ENCODE peak calls at places on chromosomes 5 and 9, in four cellular contexts. G is GM23248, F is H1, T is fibroblast of lung. Q is an unnamed sample.

GRCh38 chr9:121927081-121927480 is 166.0 kb downstream of the TTLL11 start:
- DNase-seq in F (no peak), T (no peak), G (no peak), Q (no peak)

GRCh38 chr9:14400658-14400995 is 86.7 kb upstream of the NFIB start:
- DNase-seq in T (peak), G (peak), F (peak), Q (no peak)

GRCh38 chr9:133112361-133113026 is 8.5 kb downstream of the RALGDS start:
- DNase-seq in T (no peak), F (no peak), G (no peak), Q (no peak)

GRCh38 chr9:137672907-137673791 is 54.3 kb downstream of the EHMT1 start:
- DNase-seq in T (peak), G (peak), F (no peak), Q (peak)

GRCh38 chr5:93225748-93226147 is 355.3 kb downstream of the NR2F1-AS1 start:
- DNase-seq in F (no peak), T (no peak), G (no peak), Q (no peak)

GRCh38 chr9:137114220-137114612 is 317 bp downstream of the DPP7 start:
- DNase-seq in F (no peak), T (no peak), G (peak), Q (no peak)

GRCh38 chr9:16532681-16533450 is 337.6 kb downstream of the BNC2 start:
- DNase-seq in F (no peak), T (peak), G (peak), Q (peak)

GRCh38 chr5:82917584-82917983 is 159.6 kb downstream of the TMEM167A start:
- DNase-seq in G (no peak), T (no peak), F (no peak), Q (no peak)

GRCh38 chr9:37988041-37988440 is 81.0 kb downstream of the SHB start:
- DNase-seq in T (no peak), F (no peak), G (no peak), Q (no peak)

GRCh38 chr5:59724482-59725392 is 168.8 kb downstream of the PDE4D start:
- DNase-seq in F (peak), G (peak), T (peak), Q (no peak)

GRCh38 chr5:139668064-139668880 is 20.1 kb downstream of the CXXC5 start:
- DNase-seq in T (peak), F (no peak), G (peak), Q (no peak)

GRCh38 chr9:37903581-37903830 is 421 bp downstream of the SLC25A51 start:
- DNase-seq in T (no peak), F (no peak), G (peak), Q (no peak)

GRCh38 chr9:133771486-133772482 is 33.6 kb upstream of the SARDH start:
- DNase-seq in T (no peak), G (no peak), F (no peak), Q (no peak)

GRCh38 chr5:122738088-122738487 is 36.8 kb upstream of the SNX2 start:
- DNase-seq in F (no peak), T (no peak), G (no peak), Q (peak)

GRCh38 chr9:73116030-73116429 is 35.6 kb upstream of the ANXA1 start:
- DNase-seq in F (no peak), G (peak), T (peak), Q (no peak)

GRCh38 chr5:75509956-75510355 is 1.5 kb downstream of the CERT1 start:
- DNase-seq in F (no peak), T (peak), G (peak), Q (no peak)

GRCh38 chr5:102807878-102808502 is 52.9 kb downstream of the PAM start:
- DNase-seq in T (peak), F (no peak), G (peak), Q (no peak)

GRCh38 chr5:416636-416960 is 26.4 kb upstream of the EXOC3 start:
- DNase-seq in F (no peak), T (no peak), G (no peak), Q (no peak)

GRCh38 chr9:113682297-113682771 is 193.8 kb upstream of the ZNF618 start:
- DNase-seq in F (peak), T (peak), G (peak), Q (peak)

GRCh38 chr5:15834596-15835245 is 334.7 kb downstream of the FBXL7 start:
- DNase-seq in F (no peak), T (peak), G (peak), Q (no peak)

GRCh38 chr5:137264041-137264440 is 235.1 kb downstream of the SPOCK1 start:
- DNase-seq in T (peak), G (peak), F (no peak), Q (no peak)

GRCh38 chr5:120655828-120656435 is 191.8 kb downstream of the PRR16 start:
- DNase-seq in F (peak), G (peak), T (peak), Q (no peak)

GRCh38 chr5:151270599-151270998 is 17.6 kb downstream of the GM2A start:
- DNase-seq in F (no peak), T (peak), G (peak), Q (no peak)

GRCh38 chr9:93216072-93216364 is 32.1 kb downstream of the WNK2 start:
- DNase-seq in G (no peak), F (no peak), T (no peak), Q (no peak)

GRCh38 chr5:1751864-1752822 is 47.5 kb downstream of the MRPL36 start:
- DNase-seq in G (no peak), T (no peak), F (no peak), Q (no peak)

GRCh38 chr5:129906177-129906887 is 2.1 kb downstream of the CHSY3 start:
- DNase-seq in F (peak), T (peak), G (peak), Q (no peak)

DNA sequence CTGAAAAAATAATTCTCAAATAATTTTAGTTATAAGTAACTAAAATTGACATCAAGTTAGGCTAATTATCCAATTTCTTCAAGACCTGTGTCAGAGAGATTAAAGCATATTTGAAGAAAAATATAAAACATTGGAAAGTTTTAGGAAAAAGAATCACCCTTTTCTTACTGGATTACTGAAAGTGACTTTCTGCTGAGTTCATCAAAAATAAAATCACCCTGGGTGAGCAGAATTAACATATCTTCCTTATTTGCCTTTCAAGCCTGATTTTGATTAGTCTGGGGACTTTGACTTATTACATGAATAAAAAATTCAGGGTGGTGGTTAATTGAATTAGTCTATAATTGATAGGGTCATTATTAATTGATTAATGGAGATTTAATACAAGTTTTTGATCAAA is 252.3 kb upstream of the HAPLN1 start:
- DNase-seq in G (no peak), T (no peak), F (no peak), Q (no peak)
- H3K9ac ChIP-seq in G (no peak), T (no peak), F (no peak), Q (no peak)

DNA sequence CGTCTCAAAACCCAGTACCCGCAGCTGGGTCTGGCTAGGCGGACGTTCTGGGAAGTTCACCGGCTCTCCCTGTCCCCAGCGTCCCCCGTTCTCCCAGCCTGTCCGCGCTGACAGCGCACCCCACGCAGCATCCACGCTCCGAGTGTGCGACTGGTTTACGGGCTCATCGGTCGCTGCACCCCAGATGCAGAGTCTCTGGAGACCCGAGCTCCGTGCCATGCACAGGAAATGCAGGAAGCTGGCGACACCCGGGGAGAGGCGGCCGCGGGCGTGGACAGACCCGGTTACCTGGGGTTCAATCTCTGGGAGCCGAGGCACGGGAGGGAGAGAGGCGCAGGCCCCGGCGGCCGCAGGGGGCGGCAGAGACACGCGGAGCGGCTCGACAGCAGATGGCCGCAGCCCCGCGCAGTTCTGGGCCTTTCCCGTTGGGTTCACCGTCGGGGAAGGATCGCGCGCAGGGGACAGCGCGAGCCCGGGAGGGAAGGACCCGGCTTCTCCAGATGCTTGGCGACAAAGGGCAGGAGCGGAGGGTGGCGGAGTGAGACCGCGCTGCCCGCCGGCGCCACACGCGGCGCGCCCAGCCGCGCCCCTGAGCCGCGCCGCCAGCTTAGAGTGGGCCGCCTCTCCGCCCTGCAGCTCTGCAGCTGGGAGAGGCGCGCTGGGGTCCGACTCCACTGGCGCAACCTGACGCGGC is 558 bp downstream of the SHROOM1 start:
- DNase-seq in T (peak), F (peak), G (peak), Q (no peak)
- TF ChIP-seq EZH2 in T (no peak), F (peak), G (no peak), Q (peak)

DNA sequence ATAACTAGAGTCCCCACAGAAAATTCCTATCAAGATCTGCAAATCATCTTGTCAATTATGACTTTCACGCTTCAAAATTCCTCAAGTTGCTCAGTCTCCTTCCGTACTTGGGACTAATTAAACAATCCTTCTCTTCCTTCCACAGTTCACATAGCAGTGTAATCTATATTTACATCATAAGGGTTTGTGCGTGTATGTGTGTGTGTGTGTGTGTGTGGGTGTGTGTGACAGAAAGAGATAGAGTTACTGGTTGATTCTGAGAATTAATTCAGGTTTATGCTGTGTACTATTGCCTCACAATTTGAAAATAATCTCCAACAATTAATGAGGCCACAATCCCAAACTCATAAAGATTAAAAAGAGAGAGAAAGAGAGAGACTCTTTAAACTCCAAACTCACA is 235.8 kb downstream of the DTWD2 start:
- DNase-seq in F (no peak), T (no peak), G (no peak), Q (no peak)
- H2AFZ ChIP-seq in F (no peak), T (no peak), G (no peak), Q (no peak)

DNA sequence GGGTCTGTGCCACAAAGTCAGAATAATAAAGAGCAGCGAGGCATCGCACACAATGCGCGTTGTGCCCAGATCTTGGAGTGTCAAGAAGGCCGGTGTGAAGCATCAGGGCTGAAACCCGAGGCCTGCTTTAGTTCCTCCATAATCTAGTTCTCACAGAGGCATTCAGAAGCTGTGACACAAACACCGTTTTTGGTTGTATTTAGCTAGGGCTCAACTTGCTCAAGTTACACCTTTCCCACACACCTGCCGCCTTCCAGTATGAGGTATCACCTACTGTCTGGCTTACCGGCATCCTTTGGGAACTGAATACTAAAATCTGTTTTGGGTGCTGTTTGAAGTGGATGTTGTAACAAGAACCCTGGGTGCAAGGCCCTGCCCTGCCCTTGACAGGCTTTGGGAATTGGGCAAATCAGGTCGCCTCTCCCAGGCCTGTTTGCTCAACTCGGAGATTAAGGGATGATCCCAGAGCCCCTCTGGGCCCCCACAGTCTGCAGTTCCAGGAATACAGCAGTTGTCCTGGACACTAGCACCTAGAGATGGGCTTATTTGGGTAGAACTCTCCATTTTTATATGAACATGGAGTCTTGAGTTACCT is 27.0 kb downstream of the SLC25A25 start:
- DNase-seq in F (no peak), G (no peak), T (no peak), Q (no peak)
- H3K9ac ChIP-seq in F (no peak), G (peak), T (peak), Q (peak)

DNA sequence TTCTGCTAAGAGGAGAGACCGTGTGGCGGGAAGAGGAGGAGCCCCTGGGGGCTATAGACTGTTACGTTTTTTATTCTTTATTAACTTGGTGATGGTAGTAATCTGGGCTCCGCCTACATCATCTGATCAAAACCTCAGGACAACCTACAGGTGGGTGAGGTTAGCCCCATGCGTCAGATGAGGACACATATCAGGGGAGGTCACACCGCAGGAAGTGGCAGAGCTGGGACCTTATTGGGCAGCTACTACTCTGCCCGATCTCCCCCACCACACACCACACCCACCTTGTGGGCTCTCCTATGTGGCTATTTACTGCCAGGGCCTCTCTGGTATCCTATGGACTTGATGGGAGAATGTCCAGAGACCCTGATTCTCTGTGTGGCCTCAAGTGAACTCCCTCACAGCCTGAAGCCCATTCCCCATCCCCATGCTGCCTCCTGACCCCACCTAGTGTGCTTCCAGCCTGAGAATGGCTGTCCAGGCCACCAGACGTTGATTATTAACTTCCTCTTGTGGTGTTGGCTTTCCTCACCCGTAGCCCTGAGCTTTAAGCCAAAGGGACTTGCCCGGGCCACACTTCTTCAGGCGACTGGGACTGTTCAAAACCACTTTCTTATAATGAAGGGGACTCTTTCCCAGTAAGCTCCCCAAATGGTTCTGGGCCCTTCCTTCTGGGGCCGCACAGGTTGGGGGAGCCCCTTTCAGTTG is 8.2 kb downstream of the UNC5A start:
- DNase-seq in T (no peak), G (no peak), F (no peak), Q (no peak)
- TF ChIP-seq EZH2 in T (peak), G (peak), F (no peak), Q (no peak)

DNA sequence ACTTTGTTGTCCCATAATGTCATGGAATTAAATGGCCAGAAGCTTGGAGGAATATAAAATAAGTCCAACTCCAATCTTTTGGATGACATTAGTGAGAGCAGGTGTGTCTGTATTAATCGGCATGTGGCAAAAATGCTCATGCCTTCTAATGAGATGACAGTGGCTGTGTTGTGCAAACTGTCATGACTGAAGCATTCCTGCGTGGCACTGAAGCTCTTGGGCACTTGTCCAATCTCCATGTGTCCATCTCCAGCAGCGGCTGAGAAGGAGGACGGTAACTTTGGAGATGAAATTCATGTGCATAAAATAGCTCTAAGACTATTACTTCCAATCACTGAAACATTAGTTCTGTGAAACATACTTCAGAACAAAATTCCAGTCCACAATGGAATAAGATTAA is 697.5 kb upstream of the GRAMD2B start:
- DNase-seq in F (no peak), G (peak), T (no peak), Q (no peak)
- H2AFZ ChIP-seq in F (no peak), G (no peak), T (no peak), Q (no peak)

GRCh38 chr5:36722913-36723312 is 116.5 kb downstream of the SLC1A3 start:
- DNase-seq in G (peak), T (peak), F (no peak), Q (no peak)

GRCh38 chr5:36726317-36726716 is 119.9 kb downstream of the SLC1A3 start:
- DNase-seq in G (no peak), F (no peak), T (no peak), Q (no peak)

GRCh38 chr5:36726767-36727166 is 120.4 kb downstream of the SLC1A3 start:
- DNase-seq in G (no peak), F (no peak), T (no peak), Q (no peak)

GRCh38 chr5:36723921-36724320 is 117.5 kb downstream of the SLC1A3 start:
- DNase-seq in F (no peak), G (no peak), T (no peak), Q (no peak)

GRCh38 chr5:36724429-36725332 is 118.3 kb downstream of the SLC1A3 start:
- DNase-seq in G (no peak), F (no peak), T (no peak), Q (no peak)
- H3K9ac ChIP-seq in G (no peak), F (no peak), T (no peak), Q (no peak)

GRCh38 chr5:141692919-141693848 is 11.2 kb upstream of the ARAP3 start:
- DNase-seq in T (peak), F (no peak), G (peak), Q (no peak)
- TF ChIP-seq EZH2 in T (no peak), F (no peak), G (no peak), Q (no peak)